ENCODE peak calls at places on chromosomes 2 and 18, in four cellular contexts. Y, J, X and N are unnamed samples.

GRCh38 chr2:28233070-28233718 is 159.5 kb upstream of the FOSL2 start:
- DNase-seq in Y (peak), J (no peak), X (no peak), N (peak)

GRCh38 chr2:54457326-54458023 is 1.3 kb downstream of the SPTBN1 start:
- DNase-seq in Y (no peak), J (peak), X (peak), N (peak)

GRCh38 chr2:47003641-47004427 is 88.2 kb upstream of the MCFD2 start:
- DNase-seq in Y (no peak), J (no peak), X (no peak), N (peak)

GRCh38 chr18:22347624-22348511 is 69.8 kb downstream of the CTAGE1 start:
- DNase-seq in Y (peak), J (peak), X (peak), N (peak)

GRCh38 chr18:41714872-41715271 is 240.2 kb upstream of the PIK3C3 start:
- DNase-seq in Y (no peak), J (no peak), X (no peak), N (peak)

GRCh38 chr2:217289909-217290283 is 430.0 kb upstream of the TNP1 start:
- DNase-seq in Y (peak), J (peak), X (no peak), N (peak)

GRCh38 chr18:8787764-8788163 is 82.4 kb downstream of the MTCL1 start:
- DNase-seq in Y (no peak), J (no peak), X (no peak), N (no peak)

GRCh38 chr2:234074751-234075520 is 24.4 kb downstream of the SPP2 start:
- DNase-seq in Y (no peak), J (no peak), X (no peak), N (no peak)

GRCh38 chr2:219515874-219516629 is 1.8 kb downstream of the ASIC4 start:
- DNase-seq in Y (no peak), J (no peak), X (no peak), N (no peak)

GRCh38 chr2:54206596-54206995 is 49.4 kb downstream of the TSPYL6 start:
- DNase-seq in Y (peak), J (no peak), X (no peak), N (peak)

GRCh38 chr2:102063948-102064678 is 72.4 kb downstream of the IL1R2 start:
- DNase-seq in Y (peak), J (peak), X (peak), N (peak)
- H2BK120ac ChIP-seq in Y (peak), J (no peak), X (no peak), N (peak)

DNA sequence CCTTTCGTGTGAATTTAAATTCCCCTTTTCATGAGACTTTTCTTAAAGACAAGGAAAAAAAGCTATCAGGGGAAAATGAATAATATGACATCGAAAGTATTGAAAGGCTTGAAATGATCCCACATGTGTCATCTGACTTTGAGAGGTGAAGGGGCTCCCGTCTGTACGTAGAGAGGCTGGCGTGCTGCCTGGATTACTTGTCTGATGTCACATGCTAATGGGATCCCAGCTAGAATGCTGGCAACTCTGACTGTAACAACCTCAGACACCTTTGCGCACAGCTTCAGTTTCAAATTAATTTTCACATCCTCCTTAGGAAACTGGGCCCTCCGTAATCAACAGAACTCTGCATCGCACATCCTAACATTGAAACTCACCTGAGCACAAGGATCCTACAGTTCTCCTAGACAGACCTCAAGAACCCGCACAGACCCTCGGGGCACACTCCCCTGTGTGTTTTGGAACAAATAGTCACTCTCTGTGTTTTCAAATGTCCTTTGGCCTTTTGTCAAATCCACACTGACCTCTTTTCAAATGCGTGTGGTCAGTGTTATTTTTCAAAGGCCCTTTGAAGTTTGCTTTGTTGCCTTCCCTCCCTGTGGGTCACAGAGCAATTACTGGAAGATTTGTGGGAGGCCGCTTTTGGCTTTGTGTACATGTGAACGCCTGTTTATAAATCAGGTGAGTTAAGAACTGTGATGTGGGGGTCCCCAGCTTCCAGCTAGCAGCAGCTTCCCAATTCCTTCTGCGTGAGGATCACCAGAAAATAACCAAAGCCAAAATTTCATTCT is 65.9 kb downstream of the IL1R2 start:
- DNase-seq in Y (peak), J (no peak), X (no peak), N (no peak)
- H2BK120ac ChIP-seq in Y (peak), J (no peak), X (no peak), N (peak)

GRCh38 chr18:11980555-11981382 is 538 bp upstream of the IMPA2 start:
- DNase-seq in Y (peak), J (peak), X (peak), N (peak)
- H2BK120ac ChIP-seq in Y (peak), J (peak), X (no peak), N (peak)

DNA sequence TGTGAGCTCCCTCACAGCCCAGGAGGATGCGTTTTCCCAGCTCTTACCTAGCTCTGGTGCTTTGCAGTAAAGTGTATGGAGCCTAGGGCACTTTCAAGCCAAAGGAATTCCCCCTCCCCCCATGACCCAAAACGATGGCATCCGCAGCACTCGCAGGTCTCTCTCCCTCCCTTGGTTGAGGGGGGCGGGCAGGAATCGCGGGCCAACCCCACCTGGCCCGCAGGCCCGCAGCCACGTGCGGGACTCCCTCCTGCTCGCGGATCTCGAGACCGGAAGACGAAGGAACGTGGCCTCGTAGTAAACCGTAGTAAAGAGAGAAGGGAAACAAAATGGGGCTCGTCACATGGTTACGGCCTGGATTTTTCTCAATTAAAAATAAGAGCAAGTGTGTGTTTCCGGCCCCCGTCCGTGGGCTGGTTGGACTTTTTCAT is 8.5 kb downstream of the IRS1 start:
- DNase-seq in Y (peak), J (no peak), X (peak), N (peak)
- H2BK120ac ChIP-seq in Y (peak), J (no peak), X (no peak), N (peak)

GRCh38 chr2:62158444-62159121 is 37.3 kb upstream of the B3GNT2 start:
- DNase-seq in Y (no peak), J (no peak), X (no peak), N (no peak)

GRCh38 chr2:62163834-62164233 is 32.1 kb upstream of the B3GNT2 start:
- DNase-seq in Y (no peak), J (no peak), X (no peak), N (no peak)

GRCh38 chr2:62163106-62163831 is 32.6 kb upstream of the B3GNT2 start:
- DNase-seq in Y (no peak), J (no peak), X (no peak), N (no peak)
- H2BK120ac ChIP-seq in Y (no peak), J (no peak), X (no peak), N (no peak)